ENCODE peak calls at places on chromosomes 7 and 10, in four cellular contexts. One of them, this sample, is unnamed.

GRCh38 chr7:116526897-116527296 is 2.1 kb downstream of the CAV1 start:
- DNase-seq in psoas muscle: no peak
- DNase-seq in IMR-90: no peak
- DNase-seq in epithelial cell of esophagus: peak; percentile 54
- DNase-seq in this sample: no peak

GRCh38 chr10:77855404-77856155 is 71.0 kb downstream of the DLG5 start:
- DNase-seq in psoas muscle: no peak
- DNase-seq in IMR-90: no peak
- DNase-seq in epithelial cell of esophagus: no peak
- DNase-seq in this sample: no peak

GRCh38 chr10:24571870-24572450 is 151.7 kb downstream of the ARHGAP21 start:
- DNase-seq in psoas muscle: no peak
- DNase-seq in epithelial cell of esophagus: no peak
- DNase-seq in IMR-90: no peak
- DNase-seq in this sample: no peak

GRCh38 chr10:76303682-76304316 is 872.4 kb downstream of the LRMDA start:
- DNase-seq in IMR-90: peak; percentile 71
- DNase-seq in psoas muscle: peak; percentile 52
- DNase-seq in epithelial cell of esophagus: peak; percentile 86
- DNase-seq in this sample: peak; percentile 71

GRCh38 chr7:125644113-125644512 is 714.5 kb upstream of the POT1 start:
- DNase-seq in epithelial cell of esophagus: no peak
- DNase-seq in psoas muscle: no peak
- DNase-seq in IMR-90: no peak
- DNase-seq in this sample: no peak

GRCh38 chr10:128047337-128047736 is 78.9 kb downstream of the MKI67 start:
- DNase-seq in epithelial cell of esophagus: peak; percentile 97
- DNase-seq in IMR-90: no peak
- DNase-seq in psoas muscle: peak; percentile 55
- DNase-seq in this sample: no peak

GRCh38 chr7:1379202-1379601 is 80.1 kb downstream of the MICALL2 start:
- DNase-seq in IMR-90: no peak
- DNase-seq in epithelial cell of esophagus: no peak
- DNase-seq in psoas muscle: no peak
- DNase-seq in this sample: no peak

GRCh38 chr7:119175916-119176627 is 951.6 kb downstream of the ANKRD7 start:
- DNase-seq in psoas muscle: no peak
- DNase-seq in epithelial cell of esophagus: peak; percentile 84
- DNase-seq in IMR-90: peak; percentile 42
- DNase-seq in this sample: peak; percentile 36

GRCh38 chr7:118324790-118325449 is 100.4 kb downstream of the ANKRD7 start:
- DNase-seq in IMR-90: no peak
- DNase-seq in epithelial cell of esophagus: no peak
- DNase-seq in psoas muscle: no peak
- DNase-seq in this sample: no peak

GRCh38 chr7:116546916-116547315 is 22.1 kb downstream of the CAV1 start:
- DNase-seq in epithelial cell of esophagus: no peak
- DNase-seq in IMR-90: no peak
- DNase-seq in psoas muscle: no peak
- DNase-seq in this sample: no peak

DNA sequence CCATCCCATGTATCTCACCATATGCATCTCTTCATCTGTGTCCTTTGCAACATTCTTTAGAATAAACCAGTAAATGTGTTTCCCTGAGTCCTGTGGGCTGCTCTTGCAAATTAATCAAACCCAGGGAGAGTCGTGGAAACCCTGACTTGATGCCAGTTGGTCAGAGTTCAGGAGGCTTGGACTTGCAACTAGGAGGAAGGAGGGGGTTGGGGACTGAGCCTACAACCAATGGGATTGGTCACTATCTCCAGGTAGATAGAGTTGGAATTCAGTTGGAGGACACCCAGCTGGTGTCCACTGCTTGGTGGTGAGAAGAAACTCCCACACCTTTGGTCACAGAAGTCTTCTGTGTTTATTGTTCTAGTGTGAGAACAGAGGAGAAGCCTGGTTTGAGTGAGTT is 38.3 kb upstream of the PRKCQ start:
- DNase-seq in epithelial cell of esophagus: no peak
- DNase-seq in IMR-90: no peak
- DNase-seq in psoas muscle: no peak
- DNase-seq in this sample: no peak
- TF ChIP-seq CTCF in epithelial cell of esophagus: no peak
- TF ChIP-seq CTCF in IMR-90: no peak
- TF ChIP-seq CTCF in psoas muscle: no peak
- TF ChIP-seq CTCF in this sample: no peak

DNA sequence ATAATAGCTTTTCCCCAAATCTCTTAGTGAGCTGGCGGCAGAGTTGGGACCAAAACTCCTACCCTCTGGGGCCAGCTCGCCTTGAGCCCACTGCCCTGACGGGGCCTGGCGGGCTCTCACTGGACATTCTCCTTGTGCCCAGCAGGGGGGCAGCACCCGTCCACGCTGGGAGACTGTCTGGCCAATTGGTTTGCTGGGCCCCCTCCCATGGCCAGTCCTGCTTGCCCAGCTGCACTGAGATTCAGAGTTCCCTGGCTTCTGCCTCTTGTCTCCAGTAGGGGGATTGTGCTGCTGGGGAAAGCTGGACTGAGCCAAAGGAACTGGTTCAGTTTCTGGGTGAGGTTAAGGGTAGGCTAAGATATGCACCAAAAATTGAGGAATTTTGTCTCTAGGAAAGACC is 59.8 kb downstream of the RAMP3 start:
- DNase-seq in psoas muscle: no peak
- DNase-seq in IMR-90: no peak
- DNase-seq in epithelial cell of esophagus: peak; percentile 20
- DNase-seq in this sample: no peak
- TF ChIP-seq CTCF in psoas muscle: peak; percentile 5
- TF ChIP-seq CTCF in IMR-90: peak; percentile 14
- TF ChIP-seq CTCF in epithelial cell of esophagus: peak; percentile 52
- TF ChIP-seq CTCF in this sample: no peak

DNA sequence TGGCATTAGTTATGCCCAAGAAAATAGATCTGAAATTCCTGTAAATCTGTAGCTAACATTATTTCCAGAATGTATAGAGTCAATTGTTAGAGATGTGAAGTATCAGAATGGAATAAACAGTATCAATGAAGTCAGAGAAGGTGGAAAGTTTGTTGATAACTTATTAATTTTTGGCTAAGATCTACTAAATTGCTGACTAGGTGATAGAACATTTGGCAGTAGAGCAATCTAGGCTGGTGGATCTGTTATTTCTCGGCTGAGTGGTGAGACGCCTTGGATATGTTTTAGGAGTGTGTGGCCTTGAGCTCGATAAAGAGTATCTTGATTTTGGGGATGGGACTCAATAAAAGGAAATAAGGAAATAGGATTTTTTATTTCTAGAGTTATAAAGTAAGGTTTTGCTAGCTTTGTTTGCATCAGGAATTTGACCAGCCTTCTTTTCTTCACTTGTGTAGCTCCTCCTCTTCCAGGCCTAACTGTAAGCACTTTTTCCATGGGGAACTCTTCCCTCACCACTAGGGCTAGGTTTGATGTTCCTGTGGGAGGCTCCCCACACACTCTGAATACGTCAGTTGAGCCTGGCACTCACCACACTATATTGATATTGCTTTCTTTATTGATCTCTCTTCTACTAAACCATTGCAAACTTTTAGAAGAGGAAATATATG is 86.8 kb upstream of the CSTF2T start:
- DNase-seq in psoas muscle: no peak
- DNase-seq in IMR-90: peak; percentile 9
- DNase-seq in epithelial cell of esophagus: no peak
- DNase-seq in this sample: no peak
- TF ChIP-seq CTCF in psoas muscle: no peak
- TF ChIP-seq CTCF in IMR-90: no peak
- TF ChIP-seq CTCF in epithelial cell of esophagus: no peak
- TF ChIP-seq CTCF in this sample: no peak

DNA sequence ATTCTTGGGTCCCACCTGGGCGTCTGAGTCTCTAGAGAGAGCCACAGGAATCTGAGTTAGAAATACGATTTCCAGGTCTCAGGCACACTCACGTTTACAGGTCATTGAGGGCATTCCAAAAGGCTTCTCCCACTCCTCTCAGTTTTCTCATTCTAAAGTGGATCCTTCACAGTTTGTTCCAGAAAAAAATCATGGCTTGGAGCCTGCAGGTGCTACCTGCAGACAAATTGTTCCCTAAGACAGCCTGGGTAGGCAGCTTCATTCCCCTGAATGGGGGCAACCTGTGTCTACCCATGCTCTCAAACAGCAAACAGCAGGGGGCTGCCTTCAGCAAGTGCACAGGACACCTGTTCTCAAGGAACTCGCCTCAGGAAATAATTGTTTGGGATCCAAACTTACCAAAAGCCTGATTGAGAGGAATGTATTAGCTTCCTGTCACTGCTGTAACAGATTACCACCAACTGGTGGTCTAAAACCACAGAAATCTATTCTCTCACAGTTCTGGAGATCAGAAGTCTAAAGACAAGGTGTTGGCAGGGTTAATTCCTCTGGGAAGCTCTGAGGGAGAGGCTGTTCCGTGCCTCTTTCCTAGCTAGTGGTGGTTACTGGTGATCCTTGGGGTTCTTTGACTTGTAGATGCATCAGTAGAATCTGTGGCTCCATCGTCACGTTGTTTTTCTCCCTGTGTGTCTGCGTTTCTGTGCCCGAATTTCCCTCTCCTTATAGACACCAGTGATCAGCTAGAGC is 117.2 kb downstream of the RAB11FIP2 start:
- DNase-seq in epithelial cell of esophagus: no peak
- DNase-seq in psoas muscle: no peak
- DNase-seq in IMR-90: no peak
- DNase-seq in this sample: no peak
- TF ChIP-seq CTCF in epithelial cell of esophagus: no peak
- TF ChIP-seq CTCF in psoas muscle: no peak
- TF ChIP-seq CTCF in IMR-90: no peak
- TF ChIP-seq CTCF in this sample: no peak

GRCh38 chr7:50824882-50825281 is 42.2 kb upstream of the GRB10 start:
- DNase-seq in IMR-90: no peak
- DNase-seq in psoas muscle: no peak
- DNase-seq in epithelial cell of esophagus: peak; percentile 64
- DNase-seq in this sample: no peak
- TF ChIP-seq CTCF in IMR-90: no peak
- TF ChIP-seq CTCF in psoas muscle: no peak
- TF ChIP-seq CTCF in epithelial cell of esophagus: no peak
- TF ChIP-seq CTCF in this sample: no peak

GRCh38 chr10:131312261-131312801 is 810 bp upstream of the TCERG1L start:
- DNase-seq in psoas muscle: no peak
- DNase-seq in epithelial cell of esophagus: no peak
- DNase-seq in IMR-90: no peak
- DNase-seq in this sample: no peak
- TF ChIP-seq CTCF in psoas muscle: no peak
- TF ChIP-seq CTCF in epithelial cell of esophagus: no peak
- TF ChIP-seq CTCF in IMR-90: no peak
- TF ChIP-seq CTCF in this sample: no peak

DNA sequence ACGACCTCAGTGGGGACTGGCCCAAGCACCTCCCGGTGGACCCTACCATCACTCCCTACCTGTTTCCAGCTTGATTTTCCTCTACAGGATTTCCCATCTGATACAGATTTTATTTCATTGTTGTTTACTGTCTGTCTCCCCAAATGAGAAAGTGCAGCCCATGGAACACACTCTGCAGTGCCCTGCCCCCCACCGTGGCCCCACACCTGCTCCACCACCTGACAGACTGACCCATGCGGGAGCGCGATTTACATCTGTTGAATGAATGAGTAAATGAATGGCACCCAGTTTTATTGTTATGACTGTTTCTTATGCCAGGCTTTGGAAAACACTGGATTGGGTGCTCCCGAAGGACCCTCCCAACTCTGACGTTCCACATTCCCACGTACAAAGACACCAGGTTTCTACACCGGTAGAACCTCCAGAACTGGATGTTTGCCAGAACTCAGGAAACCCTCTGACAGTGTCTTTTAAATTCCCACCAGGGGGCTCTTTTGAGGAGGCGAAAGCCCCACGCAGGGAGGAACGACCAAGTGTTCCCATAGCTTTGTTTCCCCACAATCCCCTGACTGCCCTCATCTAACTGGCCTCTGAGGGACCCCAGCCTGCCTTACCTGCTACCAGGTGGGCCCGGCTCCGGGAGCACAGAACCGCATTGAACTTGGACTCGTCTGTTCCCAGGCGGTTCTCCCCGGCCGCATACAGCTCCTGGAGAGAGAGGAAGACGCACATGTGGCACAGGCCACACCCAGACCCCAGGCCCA is 29.0 kb downstream of the PLAC9 start:
- DNase-seq in epithelial cell of esophagus: no peak
- DNase-seq in IMR-90: no peak
- DNase-seq in psoas muscle: no peak
- DNase-seq in this sample: no peak
- TF ChIP-seq CTCF in epithelial cell of esophagus: no peak
- TF ChIP-seq CTCF in IMR-90: peak; percentile 29
- TF ChIP-seq CTCF in psoas muscle: peak; percentile 5
- TF ChIP-seq CTCF in this sample: peak; percentile 62

GRCh38 chr7:50335795-50336754 is 31.6 kb downstream of the IKZF1 start:
- DNase-seq in IMR-90: no peak
- DNase-seq in epithelial cell of esophagus: no peak
- DNase-seq in psoas muscle: no peak
- DNase-seq in this sample: no peak
- TF ChIP-seq CTCF in IMR-90: no peak
- TF ChIP-seq CTCF in epithelial cell of esophagus: no peak
- TF ChIP-seq CTCF in psoas muscle: no peak
- TF ChIP-seq CTCF in this sample: no peak

GRCh38 chr7:34904987-34905386 is 132.3 kb downstream of the DPY19L1 start:
- DNase-seq in psoas muscle: no peak
- DNase-seq in IMR-90: no peak
- DNase-seq in epithelial cell of esophagus: peak; percentile 60
- DNase-seq in this sample: no peak

GRCh38 chr7:34902181-34902580 is 135.1 kb downstream of the DPY19L1 start:
- DNase-seq in IMR-90: no peak
- DNase-seq in epithelial cell of esophagus: no peak
- DNase-seq in psoas muscle: no peak
- DNase-seq in this sample: no peak

GRCh38 chr7:34895202-34895601 is 142.1 kb downstream of the DPY19L1 start:
- DNase-seq in IMR-90: no peak
- DNase-seq in psoas muscle: no peak
- DNase-seq in epithelial cell of esophagus: no peak
- DNase-seq in this sample: no peak

DNA sequence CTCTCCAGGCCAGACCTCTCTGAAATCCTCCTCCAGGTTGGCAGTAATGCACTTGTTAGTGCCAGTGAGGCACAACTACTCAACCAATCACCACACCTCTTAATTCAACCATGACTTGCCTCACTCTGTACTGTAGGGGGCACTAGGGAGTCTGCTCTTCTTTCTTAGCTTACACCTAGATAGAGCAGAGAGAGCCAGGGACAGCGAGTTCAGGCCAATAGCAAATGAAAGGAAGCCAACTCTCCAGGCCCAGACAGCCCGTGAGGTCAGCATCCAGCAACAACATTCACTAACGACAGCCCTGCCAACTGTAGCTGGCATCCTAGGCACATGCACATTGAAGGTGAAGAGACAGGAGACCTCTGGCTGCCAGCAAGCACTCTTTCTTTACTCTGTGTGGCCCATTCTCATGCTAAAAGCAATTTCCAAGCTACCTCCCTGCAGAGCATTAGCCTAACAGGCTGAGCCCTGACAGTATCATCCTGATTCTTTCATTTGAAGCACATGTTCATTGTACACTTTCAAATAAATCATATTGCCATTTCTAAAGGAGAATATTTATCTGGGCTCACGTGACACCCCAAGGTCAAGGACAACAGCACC is 136.3 kb downstream of the DPY19L1 start:
- DNase-seq in IMR-90: no peak
- DNase-seq in psoas muscle: no peak
- DNase-seq in epithelial cell of esophagus: peak; percentile 12
- DNase-seq in this sample: no peak
- TF ChIP-seq CTCF in IMR-90: no peak
- TF ChIP-seq CTCF in psoas muscle: no peak
- TF ChIP-seq CTCF in epithelial cell of esophagus: peak; percentile 9
- TF ChIP-seq CTCF in this sample: no peak

This sample was measured in HFFc6.